ENCODE peak calls at places on chromosomes 12 and 14, in nine cellular contexts. U is stimulated activated CD8-positive, alpha-beta memory T cell treated with anti-CD3 and anti-CD28 coated beads, Interleukin-4, amount 100 ng/mL, for 1 hour; L is AML-193; D is caudate nucleus; Z is natural killer cell; G is NCI-H510A treated with DMSO at 0.1 percent for 48 hours; N is uterus; B is AG09309; Y is T-cell. P is an unnamed sample.
A peak's percentile ranks its signal among the peaks of the same experiment; 100 is the strongest.

GRCh38 chr12:64890873-64891468 is 66.5 kb downstream of the TBC1D30 start:
- DNase-seq in U (no peak), L (peak; percentile 69), D (no peak), Z (no peak), G (peak; percentile 95), N (no peak), B (peak; percentile 24), Y (no peak), P (no peak)

GRCh38 chr14:100239840-100240724 is 1.1 kb downstream of the YY1 start:
- DNase-seq in U (peak; percentile 54), L (peak; percentile 69), D (peak; percentile 34), Z (peak; percentile 80), G (peak; percentile 74), N (peak; percentile 85), B (peak; percentile 80), Y (peak; percentile 81), P (peak; percentile 91)

GRCh38 chr12:57175428-57176138 is 28.2 kb upstream of the LRP1-AS start:
- DNase-seq in U (no peak), L (peak; percentile 33), D (peak; percentile 26), Z (peak; percentile 35), G (peak; percentile 90), N (peak; percentile 88), B (no peak), Y (peak; percentile 17), P (peak; percentile 94)

GRCh38 chr14:103312006-103312635 is 21.9 kb upstream of the EIF5 start:
- DNase-seq in U (no peak), L (no peak), D (no peak), Z (no peak), G (no peak), N (no peak), B (no peak), Y (no peak), P (no peak)

GRCh38 chr12:27602516-27602915 is 78.5 kb downstream of the PPFIBP1 start:
- DNase-seq in U (no peak), L (no peak), D (no peak), Z (no peak), G (no peak), N (no peak), B (no peak), Y (no peak), P (no peak)

GRCh38 chr14:77804592-77804991 is 4.7 kb downstream of the ADCK1 start:
- DNase-seq in U (no peak), L (peak; percentile 59), D (no peak), Z (no peak), G (no peak), N (no peak), B (no peak), Y (no peak), P (no peak)

GRCh38 chr12:71187379-71187778 is 29.6 kb upstream of the TSPAN8 start:
- DNase-seq in U (no peak), L (no peak), D (no peak), Z (no peak), G (no peak), N (no peak), B (no peak), Y (no peak), P (no peak)

GRCh38 chr12:87155616-87156015 is 873.6 kb downstream of the C12orf50 start:
- DNase-seq in U (no peak), L (no peak), D (no peak), Z (no peak), G (no peak), N (no peak), B (peak; percentile 17), Y (no peak), P (no peak)

GRCh38 chr12:44874981-44875416 is 1.1 kb downstream of the NELL2 start:
- DNase-seq in U (no peak), L (no peak), D (no peak), Z (no peak), G (peak; percentile 7), N (no peak), B (no peak), Y (peak; percentile 12), P (no peak)

GRCh38 chr14:69464829-69465228 is 19.7 kb upstream of the PLEKHD1 start:
- DNase-seq in U (no peak), L (no peak), D (no peak), Z (no peak), G (no peak), N (no peak), B (peak; percentile 23), Y (no peak), P (no peak)

GRCh38 chr14:72513994-72514659 is 379.8 kb downstream of the DPF3 start:
- DNase-seq in U (no peak), L (peak; percentile 38), D (no peak), Z (no peak), G (peak; percentile 11), N (no peak), B (peak; percentile 24), Y (no peak), P (no peak)

GRCh38 chr12:29050503-29050902 is 98.6 kb upstream of the FAR2 start:
- DNase-seq in U (no peak), L (no peak), D (no peak), Z (no peak), G (no peak), N (no peak), B (no peak), Y (no peak), P (no peak)

GRCh38 chr14:101191882-101192660 is 288.5 kb upstream of the RTL1 start:
- DNase-seq in U (no peak), L (no peak), D (no peak), Z (no peak), G (no peak), N (no peak), B (no peak), Y (no peak), P (peak; percentile 10)

GRCh38 chr12:31582155-31582554 is 8.8 kb downstream of the DENND5B start:
- DNase-seq in U (no peak), L (no peak), D (no peak), Z (no peak), G (no peak), N (no peak), B (no peak), Y (no peak), P (no peak)

GRCh38 chr14:74636424-74637183 is 24.6 kb upstream of the LTBP2 start:
- DNase-seq in U (no peak), L (no peak), D (no peak), Z (no peak), G (no peak), N (no peak), B (no peak), Y (no peak), P (no peak)

GRCh38 chr12:100974747-100975146 is 180.2 kb downstream of the ANO4 start:
- DNase-seq in U (no peak), L (no peak), D (no peak), Z (no peak), G (no peak), N (no peak), B (no peak), Y (no peak), P (no peak)

GRCh38 chr12:69024413-69024812 is 91.4 kb upstream of the CPM start:
- DNase-seq in U (no peak), L (no peak), D (no peak), Z (no peak), G (peak; percentile 66), N (no peak), B (no peak), Y (no peak), P (no peak)

GRCh38 chr14:68042591-68043210 is 223.1 kb downstream of the RAD51B start:
- DNase-seq in U (no peak), L (no peak), D (no peak), Z (no peak), G (no peak), N (no peak), B (no peak), Y (no peak), P (no peak)

GRCh38 chr14:101600336-101600890 is 39.1 kb downstream of the DIO3 start:
- DNase-seq in U (no peak), L (no peak), D (no peak), Z (no peak), G (no peak), N (no peak), B (no peak), Y (no peak), P (no peak)

GRCh38 chr12:3004655-3005565 is 45.7 kb downstream of the TEAD4 start:
- DNase-seq in U (no peak), L (no peak), D (no peak), Z (no peak), G (no peak), N (no peak), B (no peak), Y (no peak), P (no peak)

GRCh38 chr12:112978163-112979081 is at the start of gene OAS2:
- DNase-seq in U (peak; percentile 39), L (peak; percentile 69), D (no peak), Z (peak; percentile 47), G (no peak), N (peak; percentile 47), B (peak; percentile 69), Y (peak; percentile 74), P (no peak)

GRCh38 chr14:83566567-83566966 is 1963.4 kb upstream of the FLRT2 start:
- DNase-seq in U (no peak), L (no peak), D (no peak), Z (no peak), G (no peak), N (no peak), B (no peak), Y (no peak), P (no peak)

GRCh38 chr12:113241191-113242017 is 20.1 kb downstream of the TPCN1 start:
- DNase-seq in U (no peak), L (no peak), D (no peak), Z (no peak), G (peak; percentile 98), N (no peak), B (peak; percentile 99), Y (no peak), P (no peak)

GRCh38 chr14:104551851-104552737 is 27.5 kb upstream of the C14orf180 start:
- DNase-seq in U (no peak), L (no peak), D (no peak), Z (peak; percentile 7), G (no peak), N (peak; percentile 7), B (no peak), Y (no peak), P (peak; percentile 47)

GRCh38 chr12:12689672-12690287 is 6.2 kb downstream of the GPR19 start:
- DNase-seq in U (no peak), L (no peak), D (no peak), Z (no peak), G (no peak), N (no peak), B (no peak), Y (no peak), P (no peak)

P was measured in sciatic nerve.